ENCODE peak calls at places on chromosomes 6 and 20, in five cellular contexts. Q is GM12878, F is stomach, T is SK-N-SH, N is H1. I is an unnamed sample.

GRCh38 chr6:93393554-93394074 is 25.7 kb downstream of the EPHA7 start:
- DNase-seq in N (no peak), T (no peak), F (no peak), Q (no peak), I (no peak)

GRCh38 chr6:10269814-10270472 is 144.9 kb downstream of the TFAP2A start:
- DNase-seq in Q (no peak), F (no peak), T (no peak), N (no peak), I (no peak)

GRCh38 chr6:115969207-115969929 is 91.3 kb downstream of the FRK start:
- DNase-seq in T (no peak), N (peak), Q (no peak), F (no peak), I (no peak)

GRCh38 chr6:56513631-56514030 is 129.1 kb downstream of the DST start:
- DNase-seq in F (no peak), Q (no peak), T (no peak), N (no peak), I (no peak)

GRCh38 chr6:3137057-3137777 is 18.7 kb downstream of the BPHL start:
- DNase-seq in T (no peak), N (no peak), Q (no peak), F (no peak), I (no peak)

GRCh38 chr6:29112135-29112534 is 4.3 kb downstream of the OR2J3 start:
- DNase-seq in Q (no peak), F (no peak), T (no peak), N (no peak), I (no peak)

GRCh38 chr6:44256291-44257006 is 879 bp downstream of the SLC35B2 start:
- DNase-seq in T (no peak), F (peak), N (no peak), Q (no peak), I (no peak)

GRCh38 chr20:1953616-1954015 is 40.2 kb downstream of the PDYN start:
- DNase-seq in Q (no peak), T (no peak), F (no peak), N (no peak), I (no peak)

GRCh38 chr6:113598786-113599185 is 258.4 kb upstream of the MARCKS start:
- DNase-seq in T (no peak), F (no peak), N (no peak), Q (no peak), I (no peak)

GRCh38 chr6:3284436-3284876 is 25.7 kb downstream of the PSMG4 start:
- DNase-seq in T (peak), F (no peak), Q (no peak), N (no peak), I (no peak)

GRCh38 chr20:48892849-48893352 is 28.6 kb upstream of the ARFGEF2 start:
- DNase-seq in N (no peak), T (no peak), F (no peak), Q (no peak), I (no peak)

GRCh38 chr20:38888059-38888831 is 38.0 kb upstream of the FAM83D start:
- DNase-seq in T (no peak), Q (no peak), F (no peak), N (no peak), I (no peak)

GRCh38 chr20:38108438-38109024 is 56.5 kb downstream of the TGM2 start:
- DNase-seq in F (no peak), Q (no peak), T (peak), N (no peak), I (peak)

GRCh38 chr6:24274441-24275083 is 83.3 kb downstream of the DCDC2 start:
- DNase-seq in N (no peak), T (peak), F (no peak), Q (no peak), I (no peak)

GRCh38 chr20:408843-409696 is 971 bp downstream of the RBCK1 start:
- DNase-seq in Q (no peak), T (no peak), F (no peak), N (no peak), I (no peak)

GRCh38 chr6:152503541-152503940 is 133.6 kb downstream of the SYNE1 start:
- DNase-seq in F (no peak), N (no peak), T (no peak), Q (no peak), I (no peak)

GRCh38 chr6:50927816-50928215 is 109.1 kb downstream of the TFAP2B start:
- DNase-seq in N (no peak), Q (no peak), F (no peak), T (no peak), I (no peak)

GRCh38 chr6:137094411-137095008 is 49.7 kb upstream of the IL20RA start:
- DNase-seq in N (no peak), T (peak), Q (peak), F (peak), I (no peak)

GRCh38 chr20:4299773-4300172 is 284.4 kb upstream of the RNF24 start:
- DNase-seq in T (no peak), Q (no peak), F (no peak), N (no peak), I (no peak)

GRCh38 chr6:148472495-148473105 is 130.0 kb downstream of the SASH1 start:
- DNase-seq in T (no peak), N (no peak), F (no peak), Q (no peak), I (peak)

GRCh38 chr6:4812068-4812467 is 35.9 kb downstream of the CDYL start:
- DNase-seq in N (no peak), F (no peak), Q (no peak), T (no peak), I (no peak)

GRCh38 chr20:46144626-46145025 is 26.5 kb downstream of the CD40 start:
- DNase-seq in Q (no peak), N (no peak), T (no peak), F (no peak), I (no peak)

GRCh38 chr6:30893001-30893591 is 8.8 kb downstream of the DDR1 start:
- DNase-seq in T (peak), F (no peak), Q (no peak), N (no peak), I (no peak)

GRCh38 chr6:33621396-33622388 is 570 bp downstream of the ITPR3 start:
- DNase-seq in N (no peak), Q (no peak), T (no peak), F (peak), I (no peak)

GRCh38 chr6:118187568-118188164 is 280.6 kb downstream of the SLC35F1 start:
- DNase-seq in F (no peak), Q (no peak), N (no peak), T (no peak), I (no peak)

GRCh38 chr20:21301940-21302644 is 1.0 kb upstream of the XRN2 start:
- DNase-seq in Q (no peak), T (no peak), N (no peak), F (no peak), I (no peak)

GRCh38 chr20:9179193-9179802 is 110.4 kb downstream of the PLCB4 start:
- DNase-seq in Q (no peak), T (no peak), N (no peak), F (no peak), I (no peak)

GRCh38 chr20:2751347-2751867 is 49.0 kb downstream of the CPXM1 start:
- DNase-seq in N (no peak), F (no peak), T (no peak), Q (no peak), I (no peak)

GRCh38 chr6:166252601-166253000 is 55.6 kb downstream of the PRR18 start:
- DNase-seq in N (no peak), F (no peak), Q (no peak), T (no peak), I (no peak)

GRCh38 chr6:161076211-161076677 is 84.7 kb downstream of the MAP3K4 start:
- DNase-seq in Q (no peak), F (no peak), T (no peak), N (no peak), I (no peak)

GRCh38 chr20:37914672-37915433 is 11.9 kb downstream of the VSTM2L start:
- DNase-seq in T (peak), Q (no peak), N (no peak), F (no peak), I (no peak)

GRCh38 chr6:92521553-92521952 is 897.8 kb downstream of the EPHA7 start:
- DNase-seq in N (no peak), Q (no peak), F (no peak), T (no peak), I (no peak)

GRCh38 chr20:57622579-57623381 is 2.6 kb upstream of the ZBP1 start:
- DNase-seq in F (peak), T (peak), Q (no peak), N (peak), I (no peak)

GRCh38 chr6:87214831-87215230 is 59.5 kb downstream of the ZNF292 start:
- DNase-seq in Q (no peak), N (no peak), T (no peak), F (no peak), I (no peak)

GRCh38 chr20:3011752-3012151 is 31.7 kb upstream of the GNRH2 start:
- DNase-seq in Q (no peak), N (no peak), F (no peak), T (no peak), I (no peak)

GRCh38 chr6:119985952-119986736 is 636.6 kb upstream of the MAN1A1 start:
- DNase-seq in F (no peak), N (no peak), T (no peak), Q (no peak), I (no peak)

GRCh38 chr6:56863366-56863765 is 91.5 kb upstream of the BEND6 start:
- DNase-seq in T (no peak), N (no peak), F (no peak), Q (no peak), I (no peak)

GRCh38 chr6:154071236-154071635 is 32.2 kb downstream of the OPRM1 start:
- DNase-seq in T (peak), N (no peak), Q (no peak), F (no peak), I (no peak)

GRCh38 chr20:16583444-16583843 is 10.2 kb upstream of the KIF16B start:
- DNase-seq in F (no peak), T (no peak), N (no peak), Q (no peak), I (peak)

GRCh38 chr20:16576219-16576618 is 3.0 kb upstream of the KIF16B start:
- DNase-seq in Q (no peak), N (no peak), F (no peak), T (no peak), I (no peak)

GRCh38 chr20:16580596-16580995 is 7.3 kb upstream of the KIF16B start:
- DNase-seq in F (no peak), T (no peak), N (no peak), Q (no peak), I (peak)

GRCh38 chr20:16581241-16581640 is 8.0 kb upstream of the KIF16B start:
- DNase-seq in Q (no peak), N (no peak), T (no peak), F (no peak), I (peak)

DNA sequence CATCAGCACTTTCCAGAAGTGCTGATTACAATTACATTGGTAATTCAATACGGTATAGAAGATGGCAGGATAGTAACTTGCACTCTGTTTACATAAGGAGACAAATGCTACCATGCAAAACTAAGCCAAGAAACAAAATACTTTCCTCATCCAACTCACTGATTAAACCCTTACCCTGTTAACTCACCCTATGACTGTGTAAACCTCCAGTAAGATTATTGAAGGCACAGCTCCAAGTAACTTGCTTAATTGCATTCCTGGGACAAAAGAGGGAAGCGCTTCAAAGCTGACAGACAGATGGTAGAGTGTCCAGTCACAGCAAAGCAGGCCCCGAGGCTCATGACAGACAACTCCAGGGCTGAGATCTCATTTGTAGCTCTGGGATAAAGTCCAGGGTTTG is 6.9 kb upstream of the KIF16B start:
- DNase-seq in F (no peak), T (peak), Q (no peak), N (no peak), I (no peak)
- TF ChIP-seq POLR2AphosphoS5 in F (no peak), T (no peak), Q (no peak), N (no peak), I (no peak)

DNA sequence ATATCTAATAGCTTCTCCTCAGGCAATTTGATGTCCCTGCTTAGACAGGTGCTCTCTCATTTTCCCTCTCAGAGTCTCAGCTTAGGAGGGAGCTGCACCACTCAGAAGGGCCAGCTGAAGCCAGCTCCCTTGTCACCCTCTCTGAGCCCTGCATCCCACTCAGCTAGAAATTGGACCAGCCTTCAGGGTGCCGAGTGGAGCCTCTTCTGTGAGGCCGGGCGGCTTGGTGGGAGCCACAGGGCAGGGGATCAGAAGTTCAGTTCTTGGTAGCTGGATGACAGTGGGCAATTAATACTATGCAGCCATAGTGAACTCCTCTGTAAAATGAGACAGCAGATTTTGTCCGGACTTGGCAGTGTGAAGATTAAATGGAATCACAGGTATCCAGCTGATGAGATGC is 368.4 kb downstream of the MAFB start:
- DNase-seq in N (no peak), T (no peak), Q (no peak), F (no peak), I (peak)
- TF ChIP-seq EP300 in N (no peak), T (no peak), Q (no peak), F (no peak), I (no peak)

GRCh38 chr6:133854633-133855598 is 34.0 kb upstream of the TCF21 start:
- DNase-seq in N (no peak), T (peak), F (no peak), Q (no peak), I (no peak)
- H3K4me3 ChIP-seq in N (peak), T (no peak), F (peak), Q (no peak), I (peak)

GRCh38 chr6:111660531-111660930 is 54.9 kb upstream of the TRAF3IP2 start:
- DNase-seq in Q (no peak), N (no peak), T (no peak), F (no peak), I (no peak)

GRCh38 chr6:111662192-111662793 is 56.6 kb upstream of the TRAF3IP2 start:
- DNase-seq in Q (no peak), T (no peak), F (no peak), N (no peak), I (no peak)

GRCh38 chr6:111663232-111663631 is 57.6 kb upstream of the TRAF3IP2 start:
- DNase-seq in T (peak), N (no peak), Q (no peak), F (no peak), I (no peak)

GRCh38 chr6:111662794-111663231 is 57.1 kb upstream of the TRAF3IP2 start:
- DNase-seq in N (no peak), F (no peak), Q (no peak), T (peak), I (no peak)

DNA sequence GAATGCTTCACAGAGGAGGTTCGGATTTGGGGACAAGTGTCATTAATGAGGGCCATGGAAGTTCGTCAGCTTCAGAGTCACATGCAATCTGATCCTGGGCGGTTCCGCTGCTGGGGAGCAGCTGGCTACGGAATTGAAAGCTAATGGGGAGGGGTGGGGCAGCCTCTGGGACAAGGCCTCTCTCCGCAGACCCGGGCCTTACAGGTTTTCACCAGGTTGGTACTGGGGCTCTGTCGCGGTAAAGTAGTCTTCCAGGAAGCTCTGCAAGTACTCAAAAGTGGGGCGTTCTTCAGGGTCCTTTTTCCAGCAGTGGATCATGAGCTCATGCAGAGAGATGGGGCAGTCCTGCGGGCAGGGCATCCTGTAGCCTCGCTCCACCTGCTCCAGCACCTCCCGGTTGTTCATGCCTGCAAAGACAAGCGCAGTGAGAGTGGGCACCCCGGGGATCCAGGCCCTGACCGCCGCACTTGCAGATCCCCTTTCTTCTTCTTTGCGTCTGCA is 55.9 kb upstream of the TRAF3IP2 start:
- DNase-seq in F (peak), T (no peak), N (peak), Q (no peak), I (no peak)
- TF ChIP-seq POLR2AphosphoS5 in F (no peak), T (no peak), N (no peak), Q (no peak), I (peak)

DNA sequence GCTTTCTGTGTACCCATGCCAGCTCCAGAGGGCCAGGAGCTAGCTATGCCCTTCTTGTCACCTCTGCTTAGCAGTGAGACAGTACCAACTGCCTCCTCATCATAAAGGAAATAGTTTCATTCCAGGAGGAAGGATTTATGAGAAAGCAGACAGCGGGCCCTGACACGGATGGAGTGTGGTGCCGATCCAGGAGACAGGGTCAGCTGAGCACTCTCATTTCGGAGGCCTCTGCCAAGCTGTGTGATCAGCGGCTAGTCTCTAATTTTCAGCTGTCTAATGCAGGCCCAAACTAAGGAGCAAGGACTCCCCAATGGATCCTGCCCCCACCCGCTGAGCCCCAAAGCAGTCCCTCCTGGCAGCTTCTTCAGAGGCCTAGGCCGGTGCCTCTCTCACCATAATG is 103.1 kb downstream of the LRFN2 start:
- DNase-seq in F (no peak), T (no peak), Q (no peak), N (no peak), I (no peak)
- TF ChIP-seq EP300 in F (no peak), T (no peak), Q (no peak), N (no peak), I (no peak)

DNA sequence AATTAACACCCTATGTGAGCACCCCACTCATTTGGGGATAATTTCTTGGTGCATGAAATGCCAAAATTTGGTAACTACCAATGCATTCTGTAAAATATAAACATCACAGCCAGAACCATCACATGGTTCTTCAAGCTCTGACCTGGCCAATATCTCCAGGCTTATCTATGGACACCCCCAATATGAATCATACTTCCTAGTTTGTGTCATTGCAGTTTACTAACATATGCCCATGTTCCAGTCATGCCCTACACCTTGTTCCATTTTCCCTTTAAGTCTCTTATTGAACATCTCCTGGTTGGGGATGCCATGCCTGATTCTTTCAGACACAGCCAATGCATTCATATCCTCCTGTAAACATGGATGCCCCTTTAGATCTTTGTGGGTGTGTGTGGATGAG is 572.8 kb upstream of the BTBD3 start:
- DNase-seq in F (no peak), T (no peak), N (no peak), Q (no peak), I (no peak)
- H3K4me3 ChIP-seq in F (no peak), T (no peak), N (no peak), Q (no peak), I (no peak)

I was measured in esophagus muscularis mucosa.